ENCODE peak calls at places on chromosomes 12 and 14, in five cellular contexts. V is NCI-H524; X is mucosa of descending colon; H is MCF 10A; R is stimulated activated CD8-positive, alpha-beta memory T cell treated with anti-CD3 and anti-CD28 coated beads, Interleukin-12 subunit alpha, Interleukin-12 subunit beta, amount 100 ng/mL, for 4 hours. G is an unnamed sample.
A peak's percentile ranks its signal among the peaks of the same experiment; 100 is the strongest.

GRCh38 chr12:29396774-29397173 is 15.8 kb upstream of the ERGIC2 start:
- DNase-seq in V (no peak), R (no peak), X (no peak), H (no peak), G (no peak)

GRCh38 chr12:103840399-103840880 is 594 bp downstream of the NT5DC3 start:
- DNase-seq in V (no peak), H (peak; percentile 52), R (no peak), X (no peak), G (peak; percentile 15)

GRCh38 chr14:83847102-83847501 is 1682.8 kb upstream of the FLRT2 start:
- DNase-seq in H (no peak), V (no peak), X (no peak), R (no peak), G (peak; percentile 64)

GRCh38 chr14:89507521-89507920 is 90.5 kb upstream of the FOXN3 start:
- DNase-seq in R (no peak), V (no peak), H (peak; percentile 79), X (no peak), G (no peak)

GRCh38 chr12:65867428-65867827 is 43.1 kb downstream of the HMGA2 start:
- DNase-seq in X (no peak), H (peak; percentile 85), R (no peak), V (no peak), G (no peak)

GRCh38 chr14:56172571-56172971 is 54.4 kb downstream of the PELI2 start:
- DNase-seq in H (peak; percentile 47), V (no peak), R (no peak), X (no peak), G (no peak)

GRCh38 chr14:96661244-96661969 is 135.8 kb upstream of the VRK1 start:
- DNase-seq in V (no peak), H (no peak), R (no peak), X (no peak), G (no peak)

GRCh38 chr14:68377459-68377858 is 415.4 kb downstream of the ZFP36L1 start:
- DNase-seq in R (no peak), V (no peak), X (peak; percentile 67), H (no peak), G (no peak)

GRCh38 chr14:68824517-68825347 is 31.9 kb upstream of the ZFP36L1 start:
- DNase-seq in R (no peak), H (peak; percentile 86), X (peak; percentile 89), V (peak; percentile 68), G (peak; percentile 84)

GRCh38 chr12:122182887-122183587 is at the start of gene LRRC43:
- DNase-seq in R (no peak), H (no peak), X (peak; percentile 69), V (peak; percentile 91), G (peak; percentile 69)

GRCh38 chr12:114440450-114441383 is 34.8 kb upstream of the TBX5 start:
- DNase-seq in V (no peak), R (no peak), H (no peak), X (no peak), G (no peak)

GRCh38 chr14:34911209-34912150 is 36.3 kb upstream of the BAZ1A start:
- DNase-seq in H (peak; percentile 10), R (no peak), V (no peak), X (no peak), G (no peak)

GRCh38 chr12:100794441-100795192 is at the start of gene ANO4:
- DNase-seq in X (no peak), V (no peak), H (no peak), R (no peak), G (peak; percentile 12)

GRCh38 chr14:95185452-95186392 is 28.4 kb upstream of the DICER1 start:
- DNase-seq in V (no peak), R (no peak), X (peak; percentile 48), H (peak; percentile 45), G (no peak)

GRCh38 chr12:58607805-58608204 is 312.5 kb downstream of the LRIG3 start:
- DNase-seq in R (no peak), X (no peak), H (no peak), V (no peak), G (no peak)

GRCh38 chr12:96194901-96195844 is 998 bp downstream of the ELK3 start:
- DNase-seq in V (no peak), H (peak; percentile 85), R (peak; percentile 53), X (peak; percentile 58), G (no peak)

GRCh38 chr14:91281346-91281745 is 36.8 kb upstream of the GPR68 start:
- DNase-seq in H (peak; percentile 66), X (no peak), R (no peak), V (no peak), G (no peak)

G was measured in SK-N-DZ.